ENCODE peak calls at places on chromosomes 5 and 9, in seven cellular contexts. One of them, this sample, is unnamed.
A peak's percentile ranks its signal among the peaks of the same experiment; 100 is the strongest.

GRCh38 chr5:93578813-93579560 is 2.0 kb downstream of the NR2F1-AS1 start:
- DNase-seq in psoas muscle: peak; percentile 49
- DNase-seq in WERI-Rb-1: no peak
- DNase-seq in mesothelial cell of epicardium: peak; percentile 57
- DNase-seq in neural crest cell: peak; percentile 76
- DNase-seq in GM23338: peak; percentile 59
- DNase-seq in vagina: peak; percentile 91
- DNase-seq in this sample: peak; percentile 52

GRCh38 chr5:95130951-95131350 is 153.9 kb downstream of the MCTP1 start:
- DNase-seq in psoas muscle: no peak
- DNase-seq in WERI-Rb-1: no peak
- DNase-seq in mesothelial cell of epicardium: no peak
- DNase-seq in neural crest cell: no peak
- DNase-seq in GM23338: peak; percentile 21
- DNase-seq in vagina: no peak
- DNase-seq in this sample: no peak

GRCh38 chr9:115651456-115651855 is 502.1 kb upstream of the PAPPA start:
- DNase-seq in psoas muscle: no peak
- DNase-seq in WERI-Rb-1: no peak
- DNase-seq in mesothelial cell of epicardium: no peak
- DNase-seq in neural crest cell: no peak
- DNase-seq in GM23338: no peak
- DNase-seq in vagina: no peak
- DNase-seq in this sample: no peak

GRCh38 chr5:158538506-158539074 is 561.1 kb downstream of the EBF1 start:
- DNase-seq in psoas muscle: no peak
- DNase-seq in WERI-Rb-1: no peak
- DNase-seq in mesothelial cell of epicardium: no peak
- DNase-seq in neural crest cell: no peak
- DNase-seq in GM23338: peak; percentile 23
- DNase-seq in vagina: no peak
- DNase-seq in this sample: no peak

GRCh38 chr5:150469718-150470470 is 20.4 kb upstream of the RPS14 start:
- DNase-seq in psoas muscle: no peak
- DNase-seq in WERI-Rb-1: no peak
- DNase-seq in mesothelial cell of epicardium: no peak
- DNase-seq in neural crest cell: no peak
- DNase-seq in GM23338: no peak
- DNase-seq in vagina: no peak
- DNase-seq in this sample: no peak

GRCh38 chr9:127563579-127563978 is 48.5 kb upstream of the STXBP1 start:
- DNase-seq in psoas muscle: no peak
- DNase-seq in WERI-Rb-1: no peak
- DNase-seq in mesothelial cell of epicardium: no peak
- DNase-seq in neural crest cell: no peak
- DNase-seq in GM23338: no peak
- DNase-seq in vagina: no peak
- DNase-seq in this sample: no peak

GRCh38 chr9:86469476-86470087 is 115.4 kb upstream of the TUT7 start:
- DNase-seq in psoas muscle: no peak
- DNase-seq in WERI-Rb-1: no peak
- DNase-seq in mesothelial cell of epicardium: no peak
- DNase-seq in neural crest cell: no peak
- DNase-seq in GM23338: no peak
- DNase-seq in vagina: no peak
- DNase-seq in this sample: no peak

GRCh38 chr5:127042593-127042992 is 12.2 kb upstream of the MARCHF3 start:
- DNase-seq in psoas muscle: no peak
- DNase-seq in WERI-Rb-1: no peak
- DNase-seq in mesothelial cell of epicardium: no peak
- DNase-seq in neural crest cell: no peak
- DNase-seq in GM23338: peak; percentile 28
- DNase-seq in vagina: no peak
- DNase-seq in this sample: peak; percentile 12

GRCh38 chr9:111902396-111903147 is 6.0 kb downstream of the UGCG start:
- DNase-seq in psoas muscle: no peak
- DNase-seq in WERI-Rb-1: no peak
- DNase-seq in mesothelial cell of epicardium: no peak
- DNase-seq in neural crest cell: no peak
- DNase-seq in GM23338: no peak
- DNase-seq in vagina: no peak
- DNase-seq in this sample: no peak

GRCh38 chr9:93952119-93952783 is 2.9 kb downstream of the BARX1 start:
- DNase-seq in psoas muscle: no peak
- DNase-seq in WERI-Rb-1: no peak
- DNase-seq in mesothelial cell of epicardium: no peak
- DNase-seq in neural crest cell: no peak
- DNase-seq in GM23338: peak; percentile 61
- DNase-seq in vagina: no peak
- DNase-seq in this sample: peak; percentile 44

GRCh38 chr9:100852088-100852487 is 176.4 kb upstream of the PLPPR1 start:
- DNase-seq in psoas muscle: no peak
- DNase-seq in WERI-Rb-1: no peak
- DNase-seq in mesothelial cell of epicardium: no peak
- DNase-seq in neural crest cell: no peak
- DNase-seq in GM23338: peak; percentile 58
- DNase-seq in vagina: no peak
- DNase-seq in this sample: no peak

GRCh38 chr5:18772475-18772874 is 1138.2 kb downstream of the TAF11L14 start:
- DNase-seq in psoas muscle: no peak
- DNase-seq in WERI-Rb-1: no peak
- DNase-seq in mesothelial cell of epicardium: no peak
- DNase-seq in neural crest cell: no peak
- DNase-seq in GM23338: peak; percentile 58
- DNase-seq in vagina: no peak
- DNase-seq in this sample: no peak
- TF ChIP-seq CTCF in psoas muscle: no peak
- TF ChIP-seq CTCF in WERI-Rb-1: peak; percentile 30
- TF ChIP-seq CTCF in mesothelial cell of epicardium: no peak
- TF ChIP-seq CTCF in neural crest cell: peak; percentile 69
- TF ChIP-seq CTCF in GM23338: peak; percentile 58
- TF ChIP-seq CTCF in vagina: no peak
- TF ChIP-seq CTCF in this sample: peak; percentile 42

DNA sequence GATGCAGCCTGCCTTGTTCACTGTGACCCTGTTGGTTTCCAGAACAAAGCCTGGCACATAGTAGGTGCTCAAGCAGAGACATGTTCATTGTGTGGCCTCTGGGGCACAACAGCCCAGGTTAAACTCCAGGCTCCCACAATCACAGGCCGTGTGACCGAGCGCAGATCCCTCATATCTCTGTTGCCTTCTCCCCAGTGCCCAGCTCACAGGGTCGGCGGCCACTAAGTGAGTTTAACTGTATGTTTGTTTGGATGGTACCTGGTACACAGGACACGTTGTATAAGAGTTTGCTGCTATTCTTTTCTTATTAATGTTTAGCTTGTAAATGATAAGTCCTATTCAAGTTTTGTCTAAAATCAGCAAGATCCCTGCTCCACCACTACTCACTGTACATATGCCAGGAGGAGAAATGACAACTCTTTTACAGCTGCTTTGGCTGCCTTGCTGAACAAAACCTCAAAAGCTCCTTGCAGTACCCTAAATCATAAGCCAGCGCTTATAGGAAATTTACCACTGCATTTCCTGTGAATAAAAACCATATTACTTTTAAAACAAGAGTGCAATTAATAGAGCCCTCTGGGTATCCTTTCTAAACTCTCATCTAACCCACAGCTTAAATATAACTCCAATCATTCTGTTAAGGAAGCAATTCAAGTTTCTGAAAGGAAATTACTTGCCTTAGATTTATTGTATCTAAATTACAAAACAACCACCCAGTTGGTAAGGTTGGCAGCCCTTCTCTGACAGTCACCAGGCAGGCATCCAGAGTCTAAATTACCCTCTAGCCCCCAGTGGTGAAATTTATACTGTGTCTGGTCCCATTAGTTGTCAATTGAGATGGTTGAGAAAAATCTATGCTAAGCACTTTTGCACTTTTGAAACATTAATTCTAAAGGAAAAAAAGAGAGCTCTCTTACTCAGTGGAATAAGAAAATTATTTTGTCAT is 379.4 kb downstream of the SEMA5A start:
- DNase-seq in psoas muscle: no peak
- DNase-seq in WERI-Rb-1: no peak
- DNase-seq in mesothelial cell of epicardium: no peak
- DNase-seq in neural crest cell: no peak
- DNase-seq in GM23338: no peak
- DNase-seq in vagina: no peak
- DNase-seq in this sample: no peak
- TF ChIP-seq CTCF in psoas muscle: no peak
- TF ChIP-seq CTCF in WERI-Rb-1: no peak
- TF ChIP-seq CTCF in mesothelial cell of epicardium: no peak
- TF ChIP-seq CTCF in neural crest cell: no peak
- TF ChIP-seq CTCF in GM23338: no peak
- TF ChIP-seq CTCF in vagina: no peak
- TF ChIP-seq CTCF in this sample: no peak

DNA sequence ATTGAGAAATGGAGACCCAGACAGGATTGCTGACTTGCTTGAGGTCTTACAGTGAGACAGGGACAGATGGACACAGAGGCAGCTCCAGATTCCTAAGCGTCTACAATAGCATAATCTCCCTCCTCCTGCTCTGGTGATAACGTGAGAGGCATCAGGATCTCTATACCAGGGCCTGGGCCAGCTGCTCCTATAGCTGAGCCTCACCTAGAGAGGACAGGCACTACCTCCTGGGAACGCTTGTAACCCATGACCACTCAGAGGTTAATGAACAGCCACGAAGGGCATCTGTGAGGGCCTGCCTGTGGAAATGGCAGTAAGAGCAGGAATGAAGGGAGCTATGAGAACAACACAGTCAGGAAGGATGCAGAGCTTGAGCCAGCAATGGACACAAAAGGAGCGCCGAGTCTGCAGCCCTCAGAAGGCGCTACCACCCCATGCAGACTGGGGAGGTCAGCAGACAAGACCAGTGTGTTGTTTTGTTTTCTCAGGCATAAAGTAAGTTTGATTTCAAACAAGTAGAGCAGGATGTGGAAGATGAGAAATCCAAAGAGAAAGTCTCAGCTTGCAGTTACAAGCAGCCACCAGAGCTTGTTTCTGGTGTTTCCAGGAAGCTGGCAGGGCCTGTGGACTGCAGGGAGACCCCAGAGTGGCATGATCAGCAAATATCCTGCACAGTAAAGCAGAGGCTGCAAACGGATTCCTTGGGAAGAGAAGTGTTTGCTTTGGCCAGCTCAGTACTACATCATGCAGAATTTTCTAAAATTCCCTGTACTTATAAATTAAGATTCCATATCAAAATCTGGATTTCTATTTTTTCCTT is 17.4 kb downstream of the ANKS6 start:
- DNase-seq in psoas muscle: no peak
- DNase-seq in WERI-Rb-1: peak; percentile 89
- DNase-seq in mesothelial cell of epicardium: no peak
- DNase-seq in neural crest cell: no peak
- DNase-seq in GM23338: no peak
- DNase-seq in vagina: peak; percentile 71
- DNase-seq in this sample: no peak
- TF ChIP-seq CTCF in psoas muscle: no peak
- TF ChIP-seq CTCF in WERI-Rb-1: no peak
- TF ChIP-seq CTCF in mesothelial cell of epicardium: no peak
- TF ChIP-seq CTCF in neural crest cell: no peak
- TF ChIP-seq CTCF in GM23338: no peak
- TF ChIP-seq CTCF in vagina: no peak
- TF ChIP-seq CTCF in this sample: no peak

DNA sequence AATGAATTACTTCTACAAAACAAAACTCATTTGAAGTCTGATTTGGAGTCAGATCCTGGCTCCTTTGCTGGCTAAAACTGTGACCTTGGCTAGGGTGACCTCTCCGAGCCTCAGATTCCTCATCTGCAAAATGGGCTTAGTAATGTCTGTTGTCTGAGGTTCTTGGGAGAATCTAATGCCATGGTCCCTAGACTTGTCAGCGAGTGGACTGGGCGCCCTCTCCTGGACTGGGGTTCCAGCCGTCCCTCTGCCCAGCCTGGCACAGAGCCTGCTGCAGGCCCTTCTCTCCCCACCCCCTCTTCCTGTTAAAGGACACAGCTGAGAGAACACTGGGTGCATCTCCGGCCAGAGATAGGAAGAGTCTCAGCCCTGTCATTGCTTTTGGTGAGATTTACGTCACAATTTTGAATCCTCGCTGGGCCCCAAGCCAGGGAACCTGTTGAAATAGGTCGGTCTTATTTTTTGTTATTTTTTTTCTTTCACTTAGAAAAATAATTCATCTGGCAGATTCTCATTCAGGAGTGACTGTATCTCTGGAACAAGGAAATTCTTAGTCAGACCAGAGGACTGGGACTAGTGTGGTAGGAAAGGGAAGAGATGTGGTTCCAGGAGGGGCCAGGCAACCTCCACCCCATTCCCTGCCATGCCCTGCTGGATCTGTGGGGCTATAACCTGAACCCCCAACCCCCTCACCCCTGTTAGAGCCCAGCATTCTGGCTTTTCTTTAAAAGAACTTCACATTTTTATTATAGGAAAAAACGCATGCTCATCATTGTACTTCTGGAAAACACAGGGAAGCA is 48.2 kb upstream of the RPL26L1 start:
- DNase-seq in psoas muscle: peak; percentile 77
- DNase-seq in WERI-Rb-1: peak; percentile 29
- DNase-seq in mesothelial cell of epicardium: no peak
- DNase-seq in neural crest cell: no peak
- DNase-seq in GM23338: peak; percentile 36
- DNase-seq in vagina: no peak
- DNase-seq in this sample: peak; percentile 75
- TF ChIP-seq CTCF in psoas muscle: peak; percentile 11
- TF ChIP-seq CTCF in WERI-Rb-1: peak; percentile 32
- TF ChIP-seq CTCF in mesothelial cell of epicardium: no peak
- TF ChIP-seq CTCF in neural crest cell: peak; percentile 19
- TF ChIP-seq CTCF in GM23338: peak; percentile 35
- TF ChIP-seq CTCF in vagina: no peak
- TF ChIP-seq CTCF in this sample: peak; percentile 63

DNA sequence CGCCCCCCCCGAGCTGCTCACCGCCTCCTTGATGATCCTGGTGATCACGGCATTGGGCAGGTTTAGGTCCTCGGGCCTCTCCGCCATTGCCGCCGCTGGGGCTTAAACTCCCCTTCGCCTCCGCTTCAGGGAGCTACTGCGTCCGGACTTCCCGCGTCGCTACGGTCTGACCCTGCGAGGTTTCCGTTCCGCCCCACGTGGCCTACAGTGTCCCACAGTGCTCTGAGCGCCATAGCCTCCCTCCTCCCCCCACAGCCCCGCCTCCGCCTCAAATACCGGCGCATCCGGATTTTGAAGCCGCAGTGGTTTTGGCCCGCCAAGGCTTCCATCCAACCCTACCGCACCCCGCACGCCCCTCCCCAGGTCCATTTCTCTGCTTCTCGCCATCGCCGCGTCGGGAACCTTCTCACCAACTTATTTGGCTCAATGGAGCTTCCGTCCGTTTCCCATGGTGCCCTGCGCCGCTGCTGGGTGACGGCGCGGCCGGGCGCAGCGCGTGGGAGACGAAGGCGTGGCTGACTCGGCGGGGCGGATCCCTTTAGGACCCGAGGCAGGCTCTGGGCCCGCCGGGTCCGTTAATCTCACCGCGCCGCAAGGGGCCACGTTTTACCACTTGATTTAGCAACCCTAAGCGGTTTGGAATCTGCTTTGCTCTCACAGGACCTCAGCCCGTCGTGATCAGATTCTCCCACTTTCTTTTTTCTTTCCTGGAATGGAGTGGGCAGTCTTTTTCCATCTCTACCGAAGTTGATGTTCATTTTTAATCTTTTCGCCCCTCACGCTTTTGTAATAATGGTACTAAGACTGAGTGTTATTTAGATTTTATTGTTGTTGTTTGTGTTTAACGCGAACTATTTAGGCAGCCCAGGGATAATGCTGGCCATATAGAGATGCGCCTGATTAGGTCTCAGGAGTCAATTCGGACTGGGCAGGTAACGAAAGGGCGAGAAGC is at the start of the genes C9orf43 and POLE3:
- DNase-seq in psoas muscle: peak; percentile 96
- DNase-seq in WERI-Rb-1: peak; percentile 99
- DNase-seq in mesothelial cell of epicardium: peak; percentile 92
- DNase-seq in neural crest cell: peak; percentile 91
- DNase-seq in GM23338: peak; percentile 98
- DNase-seq in vagina: peak; percentile 95
- DNase-seq in this sample: peak; percentile 94
- TF ChIP-seq CTCF in psoas muscle: no peak
- TF ChIP-seq CTCF in WERI-Rb-1: no peak
- TF ChIP-seq CTCF in mesothelial cell of epicardium: no peak
- TF ChIP-seq CTCF in neural crest cell: no peak
- TF ChIP-seq CTCF in GM23338: no peak
- TF ChIP-seq CTCF in vagina: no peak
- TF ChIP-seq CTCF in this sample: peak; percentile 12